ENCODE peak calls at places on chromosomes 3 and 15, in six cellular contexts. M, Q, V, Z, W and D are unnamed samples.

GRCh38 chr3:127263037-127263436 is 24.8 kb downstream of the PRR20G start:
- DNase-seq in M (no peak), Q (no peak), V (no peak), Z (no peak), W (no peak), D (no peak)

GRCh38 chr3:57917611-57918010 is 90.6 kb upstream of the FLNB start:
- DNase-seq in M (no peak), Q (no peak), V (no peak), Z (no peak), W (no peak), D (no peak)

GRCh38 chr3:15903164-15903563 is 105.4 kb upstream of the ANKRD28 start:
- DNase-seq in M (no peak), Q (no peak), V (no peak), Z (peak; percentile 66), W (no peak), D (no peak)

GRCh38 chr15:58348095-58348812 is 83.5 kb upstream of the LIPC start:
- DNase-seq in M (no peak), Q (no peak), V (no peak), Z (no peak), W (no peak), D (no peak)

GRCh38 chr3:278300-279064 is 81.9 kb downstream of the CHL1 start:
- DNase-seq in M (no peak), Q (no peak), V (no peak), Z (no peak), W (no peak), D (no peak)

GRCh38 chr15:51718199-51718598 is 19.3 kb downstream of the LYSMD2 start:
- DNase-seq in M (no peak), Q (no peak), V (no peak), Z (no peak), W (no peak), D (no peak)

GRCh38 chr15:66882251-66883020 is 180.4 kb downstream of the SMAD6 start:
- DNase-seq in M (no peak), Q (peak; percentile 35), V (no peak), Z (peak; percentile 91), W (no peak), D (no peak)

GRCh38 chr3:188059346-188059745 is 94.6 kb upstream of the LPP start:
- DNase-seq in M (no peak), Q (no peak), V (no peak), Z (no peak), W (no peak), D (no peak)

GRCh38 chr3:183185696-183186095 is 23.2 kb upstream of the LAMP3 start:
- DNase-seq in M (no peak), Q (peak; percentile 45), V (no peak), Z (peak; percentile 35), W (no peak), D (no peak)

GRCh38 chr15:80162059-80162554 is 9.3 kb downstream of the FAH start:
- DNase-seq in M (no peak), Q (no peak), V (no peak), Z (no peak), W (no peak), D (no peak)

GRCh38 chr3:167876603-167877325 is 141.2 kb downstream of the SERPINI1 start:
- DNase-seq in M (no peak), Q (peak; percentile 6), V (no peak), Z (peak; percentile 72), W (no peak), D (no peak)